ENCODE peak calls at places on chromosomes 3 and 15, in ten cellular contexts. One of them, this sample, is unnamed.

GRCh38 chr15:60972301-60972700 is 256.8 kb downstream of the RORA start:
- DNase-seq in right lobe of liver: no peak
- DNase-seq in heart left ventricle: no peak
- DNase-seq in sigmoid colon: no peak
- DNase-seq in suprapubic skin: no peak
- DNase-seq in transverse colon: no peak
- DNase-seq in stomach: no peak
- DNase-seq in HCT116: no peak
- DNase-seq in tibial nerve: no peak
- DNase-seq in A549: no peak
- DNase-seq in this sample: no peak

GRCh38 chr3:71703796-71704195 is 21.4 kb downstream of the EIF4E3 start:
- DNase-seq in heart left ventricle: no peak
- DNase-seq in tibial nerve: no peak
- DNase-seq in A549: no peak
- DNase-seq in transverse colon: no peak
- DNase-seq in HCT116: no peak
- DNase-seq in stomach: no peak
- DNase-seq in sigmoid colon: no peak
- DNase-seq in right lobe of liver: no peak
- DNase-seq in suprapubic skin: no peak
- DNase-seq in this sample: no peak

GRCh38 chr15:61828008-61828407 is 232.2 kb downstream of the VPS13C start:
- DNase-seq in heart left ventricle: no peak
- DNase-seq in sigmoid colon: no peak
- DNase-seq in suprapubic skin: no peak
- DNase-seq in stomach: no peak
- DNase-seq in A549: peak
- DNase-seq in right lobe of liver: no peak
- DNase-seq in HCT116: no peak
- DNase-seq in transverse colon: no peak
- DNase-seq in tibial nerve: no peak
- DNase-seq in this sample: no peak

GRCh38 chr15:51390932-51391432 is 49.5 kb downstream of the GLDN start:
- DNase-seq in tibial nerve: no peak
- DNase-seq in stomach: no peak
- DNase-seq in sigmoid colon: no peak
- DNase-seq in HCT116: no peak
- DNase-seq in A549: no peak
- DNase-seq in right lobe of liver: no peak
- DNase-seq in heart left ventricle: no peak
- DNase-seq in transverse colon: no peak
- DNase-seq in suprapubic skin: no peak
- DNase-seq in this sample: no peak

GRCh38 chr3:17686613-17687012 is 55.8 kb downstream of the TBC1D5 start:
- DNase-seq in right lobe of liver: no peak
- DNase-seq in stomach: no peak
- DNase-seq in HCT116: peak
- DNase-seq in tibial nerve: no peak
- DNase-seq in A549: peak
- DNase-seq in sigmoid colon: no peak
- DNase-seq in transverse colon: no peak
- DNase-seq in heart left ventricle: no peak
- DNase-seq in suprapubic skin: no peak
- DNase-seq in this sample: no peak

GRCh38 chr3:138594150-138594934 is at the start of gene CEP70:
- DNase-seq in right lobe of liver: peak
- DNase-seq in suprapubic skin: peak
- DNase-seq in A549: peak
- DNase-seq in tibial nerve: peak
- DNase-seq in stomach: peak
- DNase-seq in HCT116: peak
- DNase-seq in heart left ventricle: peak
- DNase-seq in transverse colon: peak
- DNase-seq in sigmoid colon: peak
- DNase-seq in this sample: peak

GRCh38 chr15:57112178-57112577 is 193.7 kb downstream of the TCF12 start:
- DNase-seq in tibial nerve: no peak
- DNase-seq in suprapubic skin: no peak
- DNase-seq in heart left ventricle: no peak
- DNase-seq in sigmoid colon: no peak
- DNase-seq in transverse colon: no peak
- DNase-seq in A549: no peak
- DNase-seq in HCT116: no peak
- DNase-seq in right lobe of liver: no peak
- DNase-seq in stomach: no peak
- DNase-seq in this sample: no peak

GRCh38 chr15:39624806-39625205 is 43.9 kb downstream of the THBS1 start:
- DNase-seq in suprapubic skin: no peak
- DNase-seq in A549: no peak
- DNase-seq in sigmoid colon: peak
- DNase-seq in HCT116: no peak
- DNase-seq in right lobe of liver: no peak
- DNase-seq in tibial nerve: peak
- DNase-seq in heart left ventricle: peak
- DNase-seq in transverse colon: peak
- DNase-seq in stomach: peak
- DNase-seq in this sample: no peak

GRCh38 chr3:50057756-50058155 is 31.0 kb upstream of the RBM5 start:
- DNase-seq in A549: no peak
- DNase-seq in HCT116: no peak
- DNase-seq in transverse colon: no peak
- DNase-seq in heart left ventricle: no peak
- DNase-seq in suprapubic skin: no peak
- DNase-seq in right lobe of liver: no peak
- DNase-seq in tibial nerve: no peak
- DNase-seq in stomach: no peak
- DNase-seq in sigmoid colon: no peak
- DNase-seq in this sample: no peak

GRCh38 chr3:142947352-142947751 is 16.1 kb downstream of the PAQR9 start:
- DNase-seq in sigmoid colon: no peak
- DNase-seq in transverse colon: no peak
- DNase-seq in A549: no peak
- DNase-seq in tibial nerve: no peak
- DNase-seq in stomach: no peak
- DNase-seq in suprapubic skin: no peak
- DNase-seq in right lobe of liver: no peak
- DNase-seq in HCT116: no peak
- DNase-seq in heart left ventricle: no peak
- DNase-seq in this sample: no peak

GRCh38 chr15:38547255-38547997 is 17.2 kb downstream of the RASGRP1 start:
- DNase-seq in A549: no peak
- DNase-seq in right lobe of liver: no peak
- DNase-seq in suprapubic skin: no peak
- DNase-seq in HCT116: no peak
- DNase-seq in sigmoid colon: no peak
- DNase-seq in stomach: no peak
- DNase-seq in tibial nerve: no peak
- DNase-seq in heart left ventricle: no peak
- DNase-seq in transverse colon: no peak
- DNase-seq in this sample: no peak

GRCh38 chr15:65033659-65034269 is 4.3 kb upstream of the MTFMT start:
- DNase-seq in HCT116: peak
- DNase-seq in transverse colon: peak
- DNase-seq in tibial nerve: no peak
- DNase-seq in A549: peak
- DNase-seq in sigmoid colon: no peak
- DNase-seq in stomach: no peak
- DNase-seq in right lobe of liver: no peak
- DNase-seq in heart left ventricle: no peak
- DNase-seq in suprapubic skin: no peak
- DNase-seq in this sample: no peak

GRCh38 chr3:97720417-97720816 is 44.1 kb upstream of the ARL6 start:
- DNase-seq in tibial nerve: no peak
- DNase-seq in suprapubic skin: no peak
- DNase-seq in right lobe of liver: no peak
- DNase-seq in stomach: no peak
- DNase-seq in heart left ventricle: no peak
- DNase-seq in transverse colon: no peak
- DNase-seq in A549: no peak
- DNase-seq in HCT116: no peak
- DNase-seq in sigmoid colon: no peak
- DNase-seq in this sample: no peak

GRCh38 chr15:74789171-74789627 is 7.3 kb downstream of the CSK start:
- DNase-seq in stomach: peak
- DNase-seq in transverse colon: peak
- DNase-seq in sigmoid colon: peak
- DNase-seq in right lobe of liver: peak
- DNase-seq in tibial nerve: no peak
- DNase-seq in A549: no peak
- DNase-seq in heart left ventricle: no peak
- DNase-seq in suprapubic skin: no peak
- DNase-seq in HCT116: no peak
- DNase-seq in this sample: no peak

GRCh38 chr3:94064243-94064642 is 1.4 kb downstream of the NSUN3 start:
- DNase-seq in A549: no peak
- DNase-seq in heart left ventricle: no peak
- DNase-seq in stomach: no peak
- DNase-seq in suprapubic skin: no peak
- DNase-seq in HCT116: no peak
- DNase-seq in tibial nerve: no peak
- DNase-seq in transverse colon: no peak
- DNase-seq in sigmoid colon: no peak
- DNase-seq in right lobe of liver: no peak
- DNase-seq in this sample: no peak

GRCh38 chr3:63980830-63981498 is 42.3 kb downstream of the PSMD6 start:
- DNase-seq in suprapubic skin: no peak
- DNase-seq in sigmoid colon: no peak
- DNase-seq in HCT116: no peak
- DNase-seq in stomach: no peak
- DNase-seq in right lobe of liver: no peak
- DNase-seq in heart left ventricle: no peak
- DNase-seq in tibial nerve: no peak
- DNase-seq in transverse colon: no peak
- DNase-seq in A549: no peak
- DNase-seq in this sample: no peak
- TF ChIP-seq POLR2A in suprapubic skin: no peak
- TF ChIP-seq POLR2A in sigmoid colon: no peak
- TF ChIP-seq POLR2A in HCT116: no peak
- TF ChIP-seq POLR2A in stomach: no peak
- TF ChIP-seq POLR2A in right lobe of liver: no peak
- TF ChIP-seq POLR2A in heart left ventricle: no peak
- TF ChIP-seq POLR2A in tibial nerve: no peak
- TF ChIP-seq POLR2A in transverse colon: no peak
- TF ChIP-seq POLR2A in A549: no peak
- TF ChIP-seq POLR2A in this sample: no peak

GRCh38 chr3:12903881-12904280 is 62.5 kb upstream of the RPL32 start:
- DNase-seq in stomach: no peak
- DNase-seq in suprapubic skin: no peak
- DNase-seq in tibial nerve: no peak
- DNase-seq in heart left ventricle: peak
- DNase-seq in right lobe of liver: peak
- DNase-seq in A549: no peak
- DNase-seq in transverse colon: no peak
- DNase-seq in sigmoid colon: no peak
- DNase-seq in HCT116: no peak
- DNase-seq in this sample: no peak
- TF ChIP-seq POLR2A in stomach: no peak
- TF ChIP-seq POLR2A in suprapubic skin: no peak
- TF ChIP-seq POLR2A in tibial nerve: no peak
- TF ChIP-seq POLR2A in heart left ventricle: no peak
- TF ChIP-seq POLR2A in right lobe of liver: no peak
- TF ChIP-seq POLR2A in A549: no peak
- TF ChIP-seq POLR2A in transverse colon: no peak
- TF ChIP-seq POLR2A in sigmoid colon: no peak
- TF ChIP-seq POLR2A in HCT116: no peak
- TF ChIP-seq POLR2A in this sample: no peak

DNA sequence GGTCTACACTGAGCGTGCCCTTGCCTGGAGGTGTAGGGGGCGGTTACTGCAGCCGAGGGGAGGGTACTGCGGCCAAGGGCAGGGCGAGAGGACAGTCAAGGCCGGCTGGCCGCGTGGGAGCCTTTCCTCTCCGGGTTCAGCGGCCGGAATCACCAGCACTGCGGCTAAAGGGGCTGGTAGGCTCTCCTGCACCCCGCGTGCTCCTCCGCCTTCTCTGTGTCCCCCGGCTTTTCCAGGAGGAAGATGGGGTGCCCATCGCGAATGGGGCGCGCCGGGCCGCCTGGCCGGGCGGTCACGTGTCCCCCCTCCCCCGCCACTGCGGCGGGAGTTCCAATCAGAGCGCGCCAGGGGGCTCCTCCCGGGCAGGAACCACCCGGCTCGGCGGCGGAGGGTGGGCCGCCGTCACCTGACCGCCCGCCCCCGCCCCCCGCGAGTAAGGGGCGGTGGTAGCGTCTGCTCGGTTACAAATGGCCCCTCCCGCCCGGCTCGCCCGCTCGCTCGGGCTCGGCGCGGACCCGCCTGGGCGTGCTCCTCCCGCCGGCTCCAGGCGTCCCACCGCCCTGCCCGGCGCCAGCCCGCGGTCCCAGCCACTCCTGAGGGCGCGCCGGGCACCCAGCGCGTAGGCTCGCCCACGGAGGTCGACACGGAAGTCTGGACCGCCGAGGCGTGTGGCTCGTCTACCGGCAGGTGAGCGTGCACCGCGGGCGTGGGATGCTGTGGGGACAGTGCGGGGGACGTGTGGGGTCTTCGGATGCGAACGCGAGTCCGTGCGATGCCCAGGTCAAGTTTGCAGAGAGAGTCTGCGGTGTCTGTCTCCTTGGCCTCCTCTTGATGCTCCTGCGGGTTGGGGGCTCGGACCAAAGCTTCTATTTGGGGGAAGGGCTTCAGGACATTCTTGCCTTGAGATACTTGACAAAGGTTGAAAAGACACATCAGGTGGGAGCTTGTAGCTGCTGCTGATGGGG is 242.6 kb upstream of the TOPAZ1 start:
- DNase-seq in suprapubic skin: no peak
- DNase-seq in A549: peak
- DNase-seq in stomach: no peak
- DNase-seq in heart left ventricle: no peak
- DNase-seq in HCT116: no peak
- DNase-seq in sigmoid colon: no peak
- DNase-seq in tibial nerve: no peak
- DNase-seq in transverse colon: no peak
- DNase-seq in right lobe of liver: no peak
- DNase-seq in this sample: peak
- TF ChIP-seq POLR2A in suprapubic skin: no peak
- TF ChIP-seq POLR2A in A549: peak
- TF ChIP-seq POLR2A in stomach: no peak
- TF ChIP-seq POLR2A in heart left ventricle: no peak
- TF ChIP-seq POLR2A in HCT116: no peak
- TF ChIP-seq POLR2A in sigmoid colon: no peak
- TF ChIP-seq POLR2A in tibial nerve: peak
- TF ChIP-seq POLR2A in transverse colon: no peak
- TF ChIP-seq POLR2A in right lobe of liver: no peak
- TF ChIP-seq POLR2A in this sample: no peak

GRCh38 chr3:141875893-141876380 is 506 bp upstream of the ATP1B3 start:
- DNase-seq in heart left ventricle: peak
- DNase-seq in right lobe of liver: peak
- DNase-seq in HCT116: peak
- DNase-seq in A549: peak
- DNase-seq in stomach: peak
- DNase-seq in tibial nerve: peak
- DNase-seq in transverse colon: peak
- DNase-seq in sigmoid colon: peak
- DNase-seq in suprapubic skin: peak
- DNase-seq in this sample: no peak
- TF ChIP-seq POLR2A in heart left ventricle: peak
- TF ChIP-seq POLR2A in right lobe of liver: no peak
- TF ChIP-seq POLR2A in HCT116: peak
- TF ChIP-seq POLR2A in A549: no peak
- TF ChIP-seq POLR2A in stomach: no peak
- TF ChIP-seq POLR2A in tibial nerve: no peak
- TF ChIP-seq POLR2A in transverse colon: peak
- TF ChIP-seq POLR2A in sigmoid colon: peak
- TF ChIP-seq POLR2A in suprapubic skin: no peak
- TF ChIP-seq POLR2A in this sample: peak